ENCODE peak calls at places on chromosomes 2 and 18, in ten cellular contexts. A is progenitor cell of endocrine pancreas, P is endothelial cell of umbilical vein, E is cardiac muscle cell, W is brain microvascular endothelial cell, K is A549, G is cardiac fibroblast, Y is right atrium auricular region, R is upper lobe of left lung, S is sigmoid colon. D is an unnamed sample.

GRCh38 chr2:121185571-121186074 is 99.4 kb downstream of the TFCP2L1 start:
- DNase-seq in A (no peak), P (no peak), E (no peak), W (no peak), K (no peak), G (no peak), Y (no peak), R (no peak), S (no peak), D (peak)

GRCh38 chr2:161136696-161137324 is 23.4 kb upstream of the TANK start:
- DNase-seq in A (no peak), P (peak), E (peak), W (peak), K (no peak), G (peak), Y (no peak), R (no peak), S (no peak), D (no peak)

GRCh38 chr2:64405476-64406406 is 48.2 kb upstream of the LGALSL start:
- DNase-seq in A (no peak), P (peak), E (peak), W (peak), K (no peak), G (peak), Y (no peak), R (no peak), S (no peak), D (no peak)

GRCh38 chr2:29700560-29700959 is 220.8 kb downstream of the ALK start:
- DNase-seq in A (no peak), P (no peak), E (no peak), W (peak), K (no peak), G (no peak), Y (no peak), R (no peak), S (no peak), D (peak)

GRCh38 chr2:234771985-234772774 is 179.6 kb upstream of the SH3BP4 start:
- DNase-seq in A (no peak), P (no peak), E (peak), W (peak), K (no peak), G (peak), Y (no peak), R (no peak), S (no peak), D (peak)

GRCh38 chr2:229378386-229378785 is 107.3 kb upstream of the PID1 start:
- DNase-seq in A (no peak), P (no peak), E (no peak), W (no peak), K (no peak), G (no peak), Y (no peak), R (no peak), S (no peak), D (no peak)

GRCh38 chr2:217940261-217941220 is 62.3 kb downstream of the TNS1 start:
- DNase-seq in A (no peak), P (no peak), E (no peak), W (no peak), K (no peak), G (no peak), Y (no peak), R (no peak), S (no peak), D (no peak)

GRCh38 chr2:170711196-170711773 is 3.9 kb upstream of the SP5 start:
- DNase-seq in A (no peak), P (no peak), E (no peak), W (no peak), K (no peak), G (no peak), Y (no peak), R (no peak), S (no peak), D (no peak)

GRCh38 chr2:200943527-200944120 is 19.8 kb downstream of the ORC2 start:
- DNase-seq in A (no peak), P (no peak), E (no peak), W (no peak), K (no peak), G (no peak), Y (no peak), R (no peak), S (no peak), D (no peak)

GRCh38 chr2:241907171-241907570 is 37.6 kb downstream of the RTP5 start:
- DNase-seq in A (no peak), P (no peak), E (no peak), W (no peak), K (no peak), G (no peak), Y (no peak), R (no peak), S (no peak), D (no peak)

GRCh38 chr18:5075297-5075696 is 121.8 kb downstream of the AKAIN1 start:
- DNase-seq in A (no peak), P (no peak), E (no peak), W (no peak), K (no peak), G (no peak), Y (no peak), R (no peak), S (no peak), D (no peak)

GRCh38 chr18:5068856-5069255 is 128.2 kb downstream of the AKAIN1 start:
- DNase-seq in A (no peak), P (no peak), E (no peak), W (no peak), K (no peak), G (peak), Y (no peak), R (no peak), S (no peak), D (no peak)

GRCh38 chr18:5073026-5073944 is 123.8 kb downstream of the AKAIN1 start:
- DNase-seq in A (no peak), P (peak), E (peak), W (peak), K (no peak), G (peak), Y (no peak), R (no peak), S (no peak), D (peak)
- TF ChIP-seq CTCF in A (peak), P (peak), E (no peak), W (peak), K (peak), G (peak), Y (peak), R (peak), S (no peak), D (peak)

DNA sequence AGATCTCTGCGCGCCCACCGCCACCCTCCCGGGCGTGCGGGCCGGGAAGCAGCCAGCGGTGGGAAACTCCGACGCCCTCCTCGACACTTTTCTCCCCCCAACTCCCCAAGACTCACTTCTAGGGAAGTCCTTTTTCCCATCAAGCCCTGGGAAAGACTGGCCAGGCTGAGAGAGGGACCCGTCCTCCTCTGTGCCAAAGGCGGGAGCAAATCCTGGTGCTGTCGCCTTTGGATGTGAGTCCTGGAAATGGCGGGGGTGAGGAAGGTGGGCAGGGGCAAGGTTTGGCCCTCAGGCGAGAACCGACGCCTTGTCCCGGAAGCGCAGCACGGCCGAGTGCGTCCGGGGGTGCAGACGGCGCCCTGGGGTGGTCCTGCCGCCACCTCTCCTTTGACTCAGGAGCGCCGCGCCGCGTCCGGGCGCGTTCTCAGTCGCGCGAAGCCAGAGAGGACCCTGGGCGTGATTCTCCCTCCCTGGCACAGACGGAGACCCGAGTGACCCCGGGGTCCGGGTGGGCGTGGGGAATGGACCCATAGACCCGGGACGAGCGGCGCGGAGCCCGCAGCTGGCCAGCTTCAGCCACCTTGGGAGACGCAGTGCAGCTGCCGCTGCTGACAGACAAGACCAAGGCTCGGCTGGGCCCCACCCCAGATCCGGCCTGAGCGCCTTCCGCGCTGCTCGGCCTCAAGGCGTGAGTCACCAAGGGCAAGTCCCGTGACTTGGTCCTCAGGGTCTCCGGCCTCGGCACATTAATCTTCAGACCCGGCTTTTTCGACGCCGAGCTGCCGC is 3.5 kb upstream of the LBX2 start:
- DNase-seq in A (no peak), P (peak), E (peak), W (peak), K (peak), G (peak), Y (peak), R (peak), S (peak), D (peak)
- TF ChIP-seq CTCF in A (peak), P (peak), E (peak), W (peak), K (peak), G (peak), Y (peak), R (no peak), S (no peak), D (peak)

DNA sequence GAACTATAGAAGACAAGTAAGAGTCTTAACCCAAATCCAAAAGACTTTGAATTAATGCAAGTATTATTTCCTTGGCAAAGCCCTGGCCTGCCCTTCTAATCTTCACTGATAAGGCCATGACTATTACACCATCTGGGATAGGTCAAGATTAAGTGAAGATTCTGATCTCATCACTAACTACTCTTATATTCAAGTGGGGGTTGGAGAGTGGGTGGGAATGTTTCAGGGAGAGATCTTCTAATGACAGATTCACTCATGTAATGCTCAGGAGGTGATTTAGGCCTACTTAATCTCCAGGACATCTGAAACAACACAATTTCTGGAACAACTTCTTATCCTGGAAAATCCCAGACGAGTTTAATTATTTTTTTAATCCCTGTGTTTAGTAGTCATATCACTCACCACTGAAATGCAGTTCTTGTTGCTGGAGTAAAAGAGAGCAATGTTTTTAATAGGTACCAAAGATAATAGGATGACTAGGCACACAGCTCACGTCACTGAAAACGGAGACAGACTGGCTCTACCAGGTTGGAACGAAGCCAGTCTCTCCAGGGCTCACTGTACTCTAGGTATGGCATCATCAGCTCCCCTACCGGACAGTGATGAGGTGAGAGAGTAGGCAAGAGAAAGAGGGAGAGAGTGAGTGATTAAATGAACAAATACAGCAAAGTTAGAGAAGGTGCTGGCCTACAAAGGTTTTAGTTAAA is 133.1 kb downstream of the NCKAP5 start:
- DNase-seq in A (no peak), P (no peak), E (peak), W (peak), K (peak), G (peak), Y (no peak), R (no peak), S (no peak), D (peak)
- TF ChIP-seq CTCF in A (no peak), P (no peak), E (no peak), W (peak), K (no peak), G (no peak), Y (no peak), R (no peak), S (no peak), D (no peak)

DNA sequence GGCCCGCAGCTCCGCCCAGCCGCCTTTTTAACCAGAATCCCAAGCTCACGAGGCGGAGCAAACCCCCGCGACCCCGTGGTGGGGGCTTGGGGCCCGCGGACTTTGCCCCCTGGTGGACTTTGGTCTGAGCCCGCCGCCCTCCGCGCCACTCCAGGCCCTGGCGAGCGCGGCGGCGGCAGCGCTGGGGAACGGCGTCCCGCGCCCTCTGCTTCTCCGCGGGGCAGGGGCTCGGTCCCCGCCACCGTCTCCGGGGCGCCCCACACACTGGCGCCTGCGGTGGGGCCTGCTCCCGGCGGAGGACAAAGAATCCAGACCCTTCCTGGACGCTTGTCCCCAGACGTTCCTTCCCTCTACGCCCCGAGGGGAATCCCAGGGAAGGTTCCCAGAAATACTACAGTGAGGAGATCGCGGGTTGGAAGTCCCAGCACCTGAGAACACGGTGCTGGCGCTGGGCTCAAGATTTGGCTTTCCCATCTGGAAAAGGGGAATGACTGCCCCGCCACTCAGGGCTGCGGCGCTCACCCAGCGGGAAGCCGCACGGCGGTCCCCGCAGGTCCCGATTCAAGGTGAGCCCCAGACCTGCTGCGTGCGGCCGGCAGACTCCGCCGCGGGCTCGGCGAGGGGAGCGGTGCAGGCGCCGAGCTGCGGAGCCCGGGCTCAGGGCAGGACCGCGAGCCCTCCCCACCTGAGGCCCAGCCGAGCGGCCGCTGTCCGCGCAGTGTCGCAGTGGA is at the start of gene HAAO:
- DNase-seq in A (peak), P (peak), E (peak), W (no peak), K (no peak), G (no peak), Y (no peak), R (peak), S (peak), D (peak)
- TF ChIP-seq CTCF in A (peak), P (no peak), E (peak), W (no peak), K (no peak), G (no peak), Y (peak), R (no peak), S (no peak), D (no peak)

DNA sequence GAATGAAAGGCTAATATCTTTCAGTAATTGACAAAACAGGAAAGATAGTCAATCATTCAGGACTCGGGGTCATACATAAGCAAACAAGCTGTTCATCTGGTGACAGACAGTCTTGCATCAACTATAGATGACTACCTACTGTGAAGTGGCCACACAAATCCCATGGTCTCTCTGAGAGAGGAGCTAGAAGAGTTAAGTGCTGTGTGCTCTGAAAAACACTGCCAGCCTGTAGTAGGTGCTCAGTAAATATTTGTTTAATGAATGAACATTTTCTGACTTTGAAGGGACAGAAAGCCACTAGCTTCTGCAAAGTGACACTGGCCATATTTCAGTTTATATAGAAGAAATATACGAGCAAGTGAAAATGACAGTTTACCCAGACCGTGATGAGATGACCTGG is 184.0 kb upstream of the CHAC2 start:
- DNase-seq in A (no peak), P (no peak), E (no peak), W (no peak), K (no peak), G (no peak), Y (no peak), R (no peak), S (no peak), D (no peak)
- TF ChIP-seq CTCF in A (no peak), P (no peak), E (no peak), W (no peak), K (no peak), G (no peak), Y (no peak), R (no peak), S (no peak), D (no peak)

GRCh38 chr2:56613917-56614316 is 430.1 kb downstream of the CCDC85A start:
- DNase-seq in A (no peak), P (no peak), E (no peak), W (no peak), K (no peak), G (no peak), Y (no peak), R (no peak), S (no peak), D (no peak)
- TF ChIP-seq CTCF in A (no peak), P (no peak), E (no peak), W (no peak), K (no peak), G (no peak), Y (no peak), R (no peak), S (no peak), D (no peak)

D was measured in RWPE1.